ENCODE peak calls at places on chromosomes 6 and 20, in ten cellular contexts. M is spleen, U is kidney epithelial cell, P is ovary, F is AG04449, R is psoas muscle, G is K562, Z is stomach, H is fibroblast of the aortic adventitia, W is left ventricle myocardium inferior. T is an unnamed sample.
A peak's percentile ranks its signal among the peaks of the same experiment; 100 is the strongest.

GRCh38 chr6:16380220-16380809 is 141.9 kb downstream of the GMPR start:
- DNase-seq in F (no peak), M (no peak), R (no peak), U (no peak), Z (no peak), H (no peak), W (no peak), G (no peak), P (no peak), T (no peak)

GRCh38 chr6:129016844-129017243 is 133.9 kb downstream of the LAMA2 start:
- DNase-seq in W (no peak), P (no peak), H (no peak), M (no peak), R (no peak), U (no peak), G (no peak), Z (no peak), F (no peak), T (no peak)

GRCh38 chr6:108946695-108947094 is 98.5 kb downstream of the ARMC2 start:
- DNase-seq in U (no peak), M (no peak), W (no peak), R (no peak), Z (no peak), G (no peak), H (peak; percentile 76), F (no peak), P (peak; percentile 33), T (no peak)

GRCh38 chr20:33176101-33176500 is 8.1 kb downstream of the BPIFA2 start:
- DNase-seq in R (no peak), Z (no peak), U (no peak), M (no peak), W (no peak), H (no peak), F (no peak), P (no peak), G (no peak), T (no peak)

GRCh38 chr20:53578492-53579222 is 15.0 kb downstream of the ZNF217 start:
- DNase-seq in Z (peak; percentile 47), F (peak; percentile 52), U (no peak), H (peak; percentile 97), R (no peak), W (no peak), G (peak; percentile 91), M (no peak), P (peak; percentile 43), T (peak; percentile 82)

GRCh38 chr20:37872161-37872560 is 30.8 kb upstream of the VSTM2L start:
- DNase-seq in G (no peak), F (no peak), U (no peak), P (no peak), H (no peak), R (no peak), W (no peak), Z (no peak), M (peak; percentile 62), T (no peak)

GRCh38 chr6:24893342-24893850 is 42.4 kb downstream of the RIPOR2 start:
- DNase-seq in H (no peak), F (no peak), R (no peak), U (no peak), W (no peak), M (no peak), Z (no peak), P (no peak), G (no peak), T (no peak)

GRCh38 chr20:46127396-46128010 is 9.4 kb downstream of the CD40 start:
- DNase-seq in R (no peak), Z (no peak), W (no peak), M (peak; percentile 52), G (no peak), U (no peak), H (no peak), F (no peak), P (no peak), T (no peak)

GRCh38 chr20:63942250-63943006 is 13.8 kb downstream of the UCKL1 start:
- DNase-seq in R (peak; percentile 71), P (peak; percentile 40), M (peak; percentile 90), H (no peak), U (no peak), F (no peak), G (peak; percentile 84), Z (peak; percentile 69), W (peak; percentile 43), T (no peak)

GRCh38 chr6:31880616-31881015 is 1.8 kb upstream of the SLC44A4 start:
- DNase-seq in M (no peak), F (no peak), U (no peak), Z (no peak), H (no peak), R (no peak), P (no peak), W (no peak), G (no peak), T (no peak)
- H3K4me3 ChIP-seq in M (no peak overlapping the region), F (no peak overlapping the region), U (no peak overlapping the region), Z (no peak overlapping the region), H (no peak overlapping the region), R (no peak overlapping the region), P (no peak overlapping the region), W (no peak overlapping the region), G (no peak overlapping the region), T (no peak overlapping the region)

DNA sequence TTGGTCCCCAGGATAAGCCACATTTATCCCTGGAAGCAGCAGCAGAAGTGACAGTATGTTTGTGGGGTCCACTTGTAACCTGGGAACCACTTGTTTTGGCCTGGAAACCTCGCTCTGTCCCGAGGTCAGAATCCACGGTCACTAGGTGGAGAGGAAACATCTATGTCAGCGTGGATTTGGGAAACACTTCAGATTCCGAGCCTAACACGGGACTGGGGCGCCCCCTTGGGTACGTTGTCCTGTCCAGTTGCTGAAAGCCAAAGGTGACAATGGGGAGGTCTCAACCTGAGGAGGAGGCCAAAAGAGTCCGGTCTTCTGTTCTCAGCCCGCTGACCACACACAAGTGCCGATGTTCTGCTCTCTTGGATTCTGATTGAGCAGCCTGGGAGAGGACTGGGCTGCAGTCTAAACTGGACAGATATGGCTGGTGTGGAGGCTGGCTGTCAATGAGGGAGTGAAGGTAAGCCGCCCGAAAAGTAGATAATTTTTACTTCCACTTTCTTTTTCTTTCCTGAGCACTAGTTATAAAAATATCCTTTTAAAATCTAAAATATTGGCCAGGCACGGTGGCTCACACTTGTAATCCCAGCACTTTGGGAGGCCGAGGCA is 4.9 kb upstream of the ZFP57 start:
- DNase-seq in Z (no peak), F (no peak), U (no peak), G (peak; percentile 54), M (no peak), P (no peak), W (peak; percentile 37), R (no peak), H (no peak), T (no peak)
- TF ChIP-seq CTCF in Z (no peak), F (no peak), U (no peak), G (peak; percentile 67), M (peak; percentile 15), P (no peak), W (peak; percentile 64), R (no peak), H (no peak), T (peak; percentile 2)

DNA sequence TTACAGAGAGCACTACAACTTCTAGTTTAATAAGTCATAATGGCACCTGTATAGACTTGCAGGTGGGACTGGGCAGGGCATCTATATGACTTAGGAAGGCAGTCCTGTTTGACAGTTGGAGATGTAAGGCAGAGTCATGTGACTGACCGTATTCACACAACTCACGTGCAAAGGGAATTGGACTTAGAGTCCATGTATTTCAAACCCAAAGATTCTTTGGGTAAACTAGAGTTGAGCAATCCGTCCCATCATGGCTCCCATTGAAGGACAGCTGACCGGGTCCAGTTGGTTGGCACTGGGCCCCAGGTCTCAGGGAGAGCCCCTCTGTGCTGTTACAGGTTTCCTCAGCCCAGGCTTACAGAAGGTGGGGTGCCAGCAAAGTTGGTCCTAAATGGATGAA is 121.9 kb downstream of the ARID1B start:
- DNase-seq in P (no peak), Z (no peak), H (no peak), G (no peak), M (no peak), U (no peak), R (no peak), F (no peak), W (no peak), T (no peak)
- H3K4me3 ChIP-seq in P (no peak overlapping the region), Z (no peak overlapping the region), H (no peak overlapping the region), G (no peak overlapping the region), M (no peak overlapping the region), U (no peak overlapping the region), R (no peak overlapping the region), F (no peak overlapping the region), W (no peak overlapping the region), T (no peak overlapping the region)

DNA sequence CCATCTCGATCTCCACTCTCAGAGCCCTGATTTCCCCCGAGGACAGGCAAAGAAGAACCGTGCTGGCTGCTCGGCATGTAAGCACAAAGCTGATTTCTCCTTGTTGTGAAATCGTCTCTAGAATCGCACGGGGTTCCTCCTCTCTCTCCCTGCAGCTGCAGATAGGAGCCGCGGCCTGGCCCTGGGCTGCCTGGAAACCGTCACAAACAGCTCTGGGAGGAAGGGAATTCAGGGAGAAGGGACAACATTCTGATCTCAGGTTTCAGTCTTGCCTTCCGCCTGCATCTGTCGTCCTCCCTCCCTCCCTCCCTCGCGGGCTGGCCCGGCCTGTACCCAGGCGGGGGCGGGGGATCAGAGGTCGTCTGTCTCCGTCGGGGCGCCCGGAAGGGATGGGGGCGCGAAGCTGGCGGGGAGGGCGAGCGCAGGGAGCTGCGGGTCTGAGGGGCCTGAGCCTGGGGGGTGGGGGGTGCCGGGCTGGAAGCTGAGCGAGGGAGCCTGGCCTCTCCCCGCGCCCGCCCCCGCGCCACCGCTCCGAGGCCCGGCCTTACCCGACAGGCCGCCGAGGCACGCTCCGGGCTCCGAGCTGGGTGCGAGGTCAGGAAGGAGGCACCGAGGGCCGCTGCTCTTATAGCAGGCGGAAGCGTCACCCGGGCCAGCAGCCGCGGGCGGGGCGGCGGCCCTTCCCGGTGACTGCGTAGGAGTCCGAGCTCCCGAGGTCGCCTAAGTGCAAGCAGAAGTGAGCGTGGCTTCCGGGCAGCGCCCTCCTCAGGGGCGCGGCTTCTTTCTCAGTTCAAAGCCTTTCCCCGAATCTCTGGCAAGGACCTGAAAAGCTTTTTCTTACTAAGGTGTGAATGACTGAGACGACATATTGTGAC is at the start of gene SERPINB1:
- DNase-seq in H (peak; percentile 94), R (peak; percentile 95), Z (peak; percentile 94), U (peak; percentile 69), M (peak; percentile 99), W (peak; percentile 91), F (peak; percentile 72), G (peak; percentile 98), P (peak; percentile 82), T (no peak)
- TF ChIP-seq CTCF in H (no peak), R (no peak), Z (no peak), U (peak; percentile 20), M (peak; percentile 27), W (peak; percentile 20), F (no peak), G (peak; percentile 30), P (no peak), T (no peak)

T was measured in LNCaP clone FGC.